ENCODE peak calls at places on chromosomes 12 and 14, in four cellular contexts. X is neuronal stem cell; E is Karpas-422; V is CD4-positive, CD25-positive, alpha-beta regulatory T cell. C is an unnamed sample.

GRCh38 chr12:73529231-73529630 is 1008.4 kb upstream of the ATXN7L3B start:
- DNase-seq in X (no peak), E (no peak), V (no peak), C (no peak)

GRCh38 chr14:60311417-60311816 is 62.4 kb downstream of the PPM1A start:
- DNase-seq in E (peak), V (no peak), X (no peak), C (peak)

GRCh38 chr12:47458273-47458672 is 247.6 kb downstream of the RPAP3 start:
- DNase-seq in X (no peak), V (no peak), E (no peak), C (no peak)

GRCh38 chr12:51792417-51792816 is 56.1 kb downstream of the FIGNL2 start:
- DNase-seq in E (no peak), X (no peak), V (no peak), C (no peak)

GRCh38 chr12:30792648-30793499 is 38.1 kb upstream of the CAPRIN2 start:
- DNase-seq in E (no peak), V (no peak), X (no peak), C (no peak)

GRCh38 chr12:113831016-113831415 is 135.1 kb downstream of the RBM19 start:
- DNase-seq in E (no peak), X (no peak), V (no peak), C (no peak)

GRCh38 chr12:11812558-11813421 is 163.3 kb downstream of the ETV6 start:
- DNase-seq in E (no peak), V (no peak), X (peak), C (peak)

GRCh38 chr12:57745485-57745881 is 644 bp downstream of the TSPAN31 start:
- DNase-seq in V (no peak), X (no peak), E (no peak), C (no peak)

GRCh38 chr12:121465921-121466799 is 66.2 kb downstream of the RNF34 start:
- DNase-seq in X (no peak), E (peak), V (peak), C (no peak)

GRCh38 chr14:75519826-75520692 is 2.2 kb upstream of the BATF start:
- DNase-seq in X (no peak), V (no peak), E (no peak), C (no peak)

GRCh38 chr12:38316391-38317129 is at the start of gene ALG10B:
- DNase-seq in X (peak), V (peak), E (peak), C (peak)

GRCh38 chr12:6195665-6196535 is 4.3 kb upstream of the CD9 start:
- DNase-seq in X (peak), V (peak), E (peak), C (peak)

GRCh38 chr12:118737985-118738540 is 243.3 kb upstream of the SRRM4 start:
- DNase-seq in V (no peak), X (no peak), E (no peak), C (no peak)

GRCh38 chr14:102833991-102834390 is 56.7 kb downstream of the TRAF3 start:
- DNase-seq in E (no peak), V (no peak), X (no peak), C (no peak)

GRCh38 chr12:108696111-108696995 is 35.0 kb downstream of the CORO1C start:
- DNase-seq in E (no peak), X (no peak), V (no peak), C (peak)

GRCh38 chr14:103891667-103892215 is 36.5 kb upstream of the TDRD9 start:
- DNase-seq in E (no peak), X (no peak), V (no peak), C (no peak)

GRCh38 chr12:132724506-132725220 is 14.0 kb downstream of the PGAM5 start:
- DNase-seq in E (no peak), V (no peak), X (no peak), C (no peak)

GRCh38 chr12:129312048-129312447 is 458.8 kb downstream of the GLT1D1 start:
- DNase-seq in X (peak), V (no peak), E (no peak), C (peak)

GRCh38 chr12:106081606-106082005 is 57.1 kb downstream of the NUAK1 start:
- DNase-seq in X (no peak), V (no peak), E (no peak), C (no peak)

GRCh38 chr14:70808023-70808401 is 1.3 kb downstream of the MAP3K9 start:
- DNase-seq in V (peak), X (no peak), E (peak), C (peak)

GRCh38 chr12:24756479-24757024 is 192.3 kb downstream of the BCAT1 start:
- DNase-seq in V (no peak), X (no peak), E (no peak), C (no peak)

GRCh38 chr14:101083564-101084435 is 180.3 kb upstream of the RTL1 start:
- DNase-seq in V (no peak), X (no peak), E (peak), C (peak)

GRCh38 chr14:29800961-29801360 is 126.7 kb downstream of the PRKD1 start:
- DNase-seq in X (no peak), V (no peak), E (no peak), C (no peak)

GRCh38 chr12:1217191-1217949 is 226.3 kb downstream of the ERC1 start:
- DNase-seq in E (no peak), X (peak), V (no peak), C (no peak)

GRCh38 chr12:54185919-54186318 is 2.9 kb downstream of the SMUG1 start:
- DNase-seq in V (no peak), E (no peak), X (no peak), C (no peak)

GRCh38 chr12:46661161-46661845 is 164.5 kb downstream of the SLC38A4 start:
- DNase-seq in E (peak), V (no peak), X (peak), C (peak)

GRCh38 chr14:43003845-43004244 is 1397.2 kb downstream of the LRFN5 start:
- DNase-seq in X (no peak), E (peak), V (no peak), C (peak)

GRCh38 chr14:92783813-92784431 is 10.2 kb upstream of the GOLGA5 start:
- DNase-seq in V (no peak), X (peak), E (peak), C (peak)

GRCh38 chr14:30295980-30296379 is 263.0 kb upstream of the G2E3 start:
- DNase-seq in E (no peak), X (no peak), V (no peak), C (no peak)

GRCh38 chr12:72077111-72077820 is 138.6 kb downstream of the TPH2 start:
- DNase-seq in X (no peak), V (no peak), E (no peak), C (no peak)

GRCh38 chr12:67042697-67043131 is 226.4 kb upstream of the CAND1 start:
- DNase-seq in E (no peak), X (no peak), V (no peak), C (no peak)

GRCh38 chr12:104138747-104139186 is 757 bp upstream of the NFYB start:
- DNase-seq in X (peak), E (no peak), V (no peak), C (no peak)
- H3K4me3 ChIP-seq in X (peak), E (peak), V (no peak), C (peak)

GRCh38 chr14:95522116-95522515 is 5.7 kb upstream of the SYNE3 start:
- DNase-seq in E (no peak), X (no peak), V (no peak), C (no peak)

GRCh38 chr14:95523051-95523817 is 6.8 kb upstream of the SYNE3 start:
- DNase-seq in X (no peak), E (no peak), V (no peak), C (peak)

GRCh38 chr14:95522556-95522955 is 6.1 kb upstream of the SYNE3 start:
- DNase-seq in X (no peak), E (no peak), V (no peak), C (no peak)

GRCh38 chr14:95524706-95525512 is 8.5 kb upstream of the SYNE3 start:
- DNase-seq in X (no peak), V (no peak), E (no peak), C (no peak)

GRCh38 chr14:95523818-95524448 is 7.5 kb upstream of the SYNE3 start:
- DNase-seq in E (peak), X (no peak), V (no peak), C (peak)
- H3K4me3 ChIP-seq in E (peak), X (no peak), V (peak), C (peak)

DNA sequence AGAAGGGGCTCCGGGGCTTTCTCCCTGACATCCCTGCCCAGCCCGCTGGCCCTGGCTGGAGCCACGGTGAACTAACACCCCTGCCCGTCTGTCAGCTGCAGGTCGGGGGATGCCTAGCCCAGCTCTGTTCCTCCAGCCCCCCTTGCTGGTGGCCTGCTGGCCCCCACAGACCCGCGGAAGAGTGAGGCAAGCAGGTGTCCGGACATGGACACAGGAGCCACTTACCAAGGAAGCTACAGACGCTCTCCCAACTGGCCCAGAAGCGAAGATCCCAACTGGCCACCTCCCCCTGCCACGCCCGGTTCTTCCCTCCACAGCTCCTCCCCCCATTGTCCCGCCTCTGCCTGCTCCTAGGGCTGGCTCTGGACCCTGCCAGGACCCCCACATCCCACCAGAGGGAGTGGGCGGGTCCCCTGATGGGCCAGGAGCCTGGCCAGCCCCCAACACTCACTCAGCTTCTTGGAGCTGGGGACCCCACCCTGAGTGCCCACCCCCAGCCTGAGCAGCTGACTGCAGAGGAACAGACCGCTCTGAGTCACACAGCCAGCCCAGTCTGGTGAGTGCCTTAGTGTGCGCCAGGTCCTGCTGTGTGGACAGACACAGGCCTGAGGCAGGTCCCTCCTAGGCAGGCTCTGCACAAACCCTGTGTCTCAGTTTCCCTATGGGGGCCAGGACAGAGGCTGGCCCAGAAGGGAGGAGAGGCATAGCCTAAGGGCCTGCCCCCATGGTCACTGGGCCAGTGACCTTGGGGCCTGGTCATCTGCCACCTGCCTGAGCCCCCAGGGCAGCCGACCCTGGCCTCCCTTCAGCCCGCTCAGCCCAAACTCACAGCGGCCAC is 7.7 kb downstream of the AHNAK2 start:
- DNase-seq in X (no peak), V (no peak), E (no peak), C (no peak)
- H3K4me3 ChIP-seq in X (no peak), V (no peak), E (no peak), C (no peak)

GRCh38 chr12:41527529-41528116 is 339.5 kb downstream of the PDZRN4 start:
- DNase-seq in X (no peak), V (no peak), E (no peak), C (no peak)

GRCh38 chr12:41515953-41516352 is 327.8 kb downstream of the PDZRN4 start:
- DNase-seq in V (no peak), E (no peak), X (no peak), C (no peak)

GRCh38 chr12:41521872-41522379 is 333.8 kb downstream of the PDZRN4 start:
- DNase-seq in V (no peak), E (peak), X (no peak), C (peak)
- H3K4me3 ChIP-seq in V (peak), E (peak), X (no peak), C (no peak)

GRCh38 chr14:69400154-69400553 is 1.7 kb downstream of the SLC39A9 start:
- DNase-seq in X (no peak), V (no peak), E (no peak), C (no peak)
- H3K4me3 ChIP-seq in X (no peak), V (peak), E (peak), C (no peak)

GRCh38 chr12:69473229-69473628 is 3.0 kb downstream of the FRS2 start:
- DNase-seq in V (no peak), E (no peak), X (no peak), C (no peak)
- H3K4me3 ChIP-seq in V (no peak), E (no peak), X (no peak), C (no peak)

DNA sequence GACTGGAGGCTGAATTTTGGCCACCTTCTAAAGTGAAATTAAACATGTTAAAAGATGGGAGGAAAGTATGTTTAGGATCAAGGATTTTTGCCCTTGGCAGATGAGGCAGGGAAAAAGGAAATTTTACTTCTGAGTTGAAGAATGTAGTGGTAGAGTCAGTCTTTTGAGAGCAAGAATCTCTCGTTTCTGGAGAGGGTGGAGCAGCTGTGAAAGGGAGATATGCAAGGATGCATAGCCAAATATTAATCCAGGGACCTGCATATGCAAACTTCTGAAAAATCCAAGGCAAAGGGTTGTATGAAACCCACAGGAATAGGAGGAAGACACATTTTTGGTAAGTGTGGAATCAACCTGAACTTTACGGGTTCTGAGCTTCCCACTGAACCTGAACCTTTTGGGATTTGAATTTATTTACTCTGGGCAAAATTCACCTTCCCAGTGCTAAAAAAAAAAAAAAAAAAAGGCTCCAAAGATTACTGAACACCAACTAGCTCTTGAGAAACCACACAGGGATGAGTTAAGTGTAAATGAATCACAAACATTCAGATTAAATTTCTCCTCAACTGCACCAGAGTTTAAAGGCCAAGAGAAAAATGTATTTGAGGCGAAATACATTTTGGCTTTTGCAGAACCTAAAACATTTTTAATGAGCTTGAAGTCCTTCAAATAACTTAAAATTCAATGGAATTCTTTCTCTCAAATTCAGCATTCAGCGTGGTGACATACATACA is 187.1 kb upstream of the CDKN3 start:
- DNase-seq in V (no peak), X (no peak), E (no peak), C (no peak)
- H3K4me3 ChIP-seq in V (no peak), X (no peak), E (no peak), C (no peak)

DNA sequence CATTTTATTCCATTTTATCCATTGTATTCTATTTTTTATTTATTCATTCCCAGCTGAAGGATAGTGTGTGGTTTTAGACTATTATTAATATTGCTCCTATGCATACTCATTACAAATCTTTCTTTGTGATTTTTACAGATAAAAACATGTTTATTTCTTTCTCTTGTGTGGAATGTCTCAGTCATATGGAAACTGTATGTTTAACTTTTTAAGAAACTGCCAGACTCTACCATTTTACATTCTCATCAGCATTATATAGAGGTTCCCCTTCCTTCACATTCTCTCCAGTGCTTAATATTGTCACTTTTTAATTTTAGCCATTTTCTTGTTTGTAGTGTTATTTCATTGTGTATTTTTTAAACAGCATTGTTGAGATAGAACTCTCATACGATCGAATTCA is 26.7 kb downstream of the PALS1 start:
- DNase-seq in V (no peak), X (no peak), E (no peak), C (no peak)
- H3K4me3 ChIP-seq in V (no peak), X (no peak), E (no peak), C (no peak)

C was measured in Jurkat, Clone E6-1.